ENCODE peak calls at places on chromosomes 12 and 14, in five cellular contexts. One of them, this sample, is unnamed.

GRCh38 chr12:66902020-66902419 is 223.1 kb upstream of the GRIP1 start:
- DNase-seq in GM12878: no peak
- DNase-seq in HepG2: no peak
- DNase-seq in K562: no peak
- DNase-seq in H1: no peak
- DNase-seq in this sample: no peak

GRCh38 chr14:98183556-98183955 is 1088.4 kb downstream of the BCL11B start:
- DNase-seq in H1: no peak
- DNase-seq in K562: no peak
- DNase-seq in GM12878: no peak
- DNase-seq in HepG2: no peak
- DNase-seq in this sample: no peak

GRCh38 chr14:79204591-79204990 is 1006.7 kb downstream of the DIO2 start:
- DNase-seq in HepG2: no peak
- DNase-seq in K562: no peak
- DNase-seq in GM12878: no peak
- DNase-seq in H1: no peak
- DNase-seq in this sample: no peak

GRCh38 chr14:65565948-65566347 is 153.4 kb downstream of the FUT8 start:
- DNase-seq in H1: no peak
- DNase-seq in K562: no peak
- DNase-seq in GM12878: peak
- DNase-seq in HepG2: no peak
- DNase-seq in this sample: no peak

GRCh38 chr12:95740751-95741150 is 49.8 kb downstream of the NTN4 start:
- DNase-seq in HepG2: no peak
- DNase-seq in H1: no peak
- DNase-seq in K562: no peak
- DNase-seq in GM12878: no peak
- DNase-seq in this sample: no peak

GRCh38 chr12:113862570-113863454 is 103.3 kb downstream of the RBM19 start:
- DNase-seq in H1: no peak
- DNase-seq in HepG2: no peak
- DNase-seq in K562: no peak
- DNase-seq in GM12878: peak
- DNase-seq in this sample: no peak

GRCh38 chr12:10365716-10366433 is 24.0 kb downstream of the KLRK1 start:
- DNase-seq in GM12878: no peak
- DNase-seq in H1: no peak
- DNase-seq in HepG2: no peak
- DNase-seq in K562: no peak
- DNase-seq in this sample: no peak

GRCh38 chr14:59292028-59292427 is 103.6 kb downstream of the DAAM1 start:
- DNase-seq in GM12878: no peak
- DNase-seq in H1: no peak
- DNase-seq in HepG2: no peak
- DNase-seq in K562: no peak
- DNase-seq in this sample: no peak

GRCh38 chr14:59347915-59348314 is 117.3 kb downstream of the GPR135 start:
- DNase-seq in H1: no peak
- DNase-seq in K562: no peak
- DNase-seq in GM12878: no peak
- DNase-seq in HepG2: no peak
- DNase-seq in this sample: no peak

GRCh38 chr14:30949651-30950050 is 75.3 kb downstream of the COCH start:
- DNase-seq in HepG2: no peak
- DNase-seq in H1: no peak
- DNase-seq in K562: no peak
- DNase-seq in GM12878: no peak
- DNase-seq in this sample: no peak

GRCh38 chr12:58887071-58887470 is 33.2 kb downstream of the LRIG3 start:
- DNase-seq in K562: no peak
- DNase-seq in GM12878: no peak
- DNase-seq in HepG2: no peak
- DNase-seq in H1: no peak
- DNase-seq in this sample: no peak

GRCh38 chr14:78674820-78675219 is 504.6 kb downstream of the NRXN3 start:
- DNase-seq in K562: no peak
- DNase-seq in GM12878: no peak
- DNase-seq in HepG2: no peak
- DNase-seq in H1: no peak
- DNase-seq in this sample: no peak

GRCh38 chr12:57085999-57086950 is 2.6 kb upstream of the NAB2 start:
- DNase-seq in HepG2: peak
- DNase-seq in GM12878: no peak
- DNase-seq in K562: peak
- DNase-seq in H1: peak
- DNase-seq in this sample: peak

GRCh38 chr14:101320386-101320785 is 240.9 kb upstream of the DIO3 start:
- DNase-seq in K562: no peak
- DNase-seq in H1: peak
- DNase-seq in HepG2: no peak
- DNase-seq in GM12878: no peak
- DNase-seq in this sample: no peak

GRCh38 chr12:44847888-44848770 is 28.0 kb downstream of the NELL2 start:
- DNase-seq in H1: no peak
- DNase-seq in HepG2: no peak
- DNase-seq in GM12878: peak
- DNase-seq in K562: no peak
- DNase-seq in this sample: no peak

GRCh38 chr12:94909609-94910008 is 93.9 kb downstream of the NDUFA12 start:
- DNase-seq in K562: no peak
- DNase-seq in H1: no peak
- DNase-seq in HepG2: no peak
- DNase-seq in GM12878: no peak
- DNase-seq in this sample: no peak

GRCh38 chr14:105881021-105881930 is 354.9 kb downstream of the TMEM121 start:
- DNase-seq in K562: no peak
- DNase-seq in H1: no peak
- DNase-seq in GM12878: no peak
- DNase-seq in HepG2: no peak
- DNase-seq in this sample: no peak

GRCh38 chr14:36057452-36058142 is 118.9 kb downstream of the PTCSC3 start:
- DNase-seq in K562: no peak
- DNase-seq in GM12878: no peak
- DNase-seq in HepG2: no peak
- DNase-seq in H1: no peak
- DNase-seq in this sample: no peak

GRCh38 chr14:35347323-35348043 is 55.3 kb downstream of the PSMA6 start:
- DNase-seq in GM12878: no peak
- DNase-seq in HepG2: peak
- DNase-seq in K562: no peak
- DNase-seq in H1: peak
- DNase-seq in this sample: peak

GRCh38 chr14:98130691-98131090 is 1141.3 kb downstream of the BCL11B start:
- DNase-seq in K562: no peak
- DNase-seq in HepG2: no peak
- DNase-seq in H1: no peak
- DNase-seq in GM12878: no peak
- DNase-seq in this sample: no peak

GRCh38 chr12:131499864-131500190 is 211.1 kb upstream of the SFSWAP start:
- DNase-seq in K562: no peak
- DNase-seq in GM12878: no peak
- DNase-seq in H1: no peak
- DNase-seq in HepG2: no peak
- DNase-seq in this sample: no peak

GRCh38 chr14:106665814-106666213 is 1139.4 kb downstream of the TMEM121 start:
- DNase-seq in GM12878: no peak
- DNase-seq in K562: no peak
- DNase-seq in H1: no peak
- DNase-seq in HepG2: no peak
- DNase-seq in this sample: no peak

GRCh38 chr12:89160716-89161123 is 191.6 kb downstream of the DUSP6 start:
- DNase-seq in GM12878: no peak
- DNase-seq in K562: no peak
- DNase-seq in H1: no peak
- DNase-seq in HepG2: no peak
- DNase-seq in this sample: peak

GRCh38 chr14:65035049-65035448 is 48.4 kb downstream of the FNTB start:
- DNase-seq in GM12878: no peak
- DNase-seq in H1: no peak
- DNase-seq in HepG2: no peak
- DNase-seq in K562: no peak
- DNase-seq in this sample: peak

GRCh38 chr12:46609281-46609623 is 216.5 kb downstream of the SLC38A4 start:
- DNase-seq in K562: no peak
- DNase-seq in GM12878: peak
- DNase-seq in H1: no peak
- DNase-seq in HepG2: no peak
- DNase-seq in this sample: no peak

GRCh38 chr12:98149270-98149669 is 366.1 kb upstream of the TMPO start:
- DNase-seq in GM12878: peak
- DNase-seq in HepG2: no peak
- DNase-seq in H1: no peak
- DNase-seq in K562: no peak
- DNase-seq in this sample: no peak

GRCh38 chr12:132754555-132754954 is 7.1 kb downstream of the ANKLE2 start:
- DNase-seq in GM12878: no peak
- DNase-seq in HepG2: no peak
- DNase-seq in H1: no peak
- DNase-seq in K562: no peak
- DNase-seq in this sample: no peak

GRCh38 chr14:40386433-40386832 is 954.2 kb upstream of the FBXO33 start:
- DNase-seq in H1: no peak
- DNase-seq in K562: no peak
- DNase-seq in HepG2: no peak
- DNase-seq in GM12878: no peak
- DNase-seq in this sample: no peak

GRCh38 chr12:94707892-94708291 is 57.5 kb upstream of the TMCC3 start:
- DNase-seq in GM12878: no peak
- DNase-seq in K562: no peak
- DNase-seq in H1: no peak
- DNase-seq in HepG2: no peak
- DNase-seq in this sample: no peak

DNA sequence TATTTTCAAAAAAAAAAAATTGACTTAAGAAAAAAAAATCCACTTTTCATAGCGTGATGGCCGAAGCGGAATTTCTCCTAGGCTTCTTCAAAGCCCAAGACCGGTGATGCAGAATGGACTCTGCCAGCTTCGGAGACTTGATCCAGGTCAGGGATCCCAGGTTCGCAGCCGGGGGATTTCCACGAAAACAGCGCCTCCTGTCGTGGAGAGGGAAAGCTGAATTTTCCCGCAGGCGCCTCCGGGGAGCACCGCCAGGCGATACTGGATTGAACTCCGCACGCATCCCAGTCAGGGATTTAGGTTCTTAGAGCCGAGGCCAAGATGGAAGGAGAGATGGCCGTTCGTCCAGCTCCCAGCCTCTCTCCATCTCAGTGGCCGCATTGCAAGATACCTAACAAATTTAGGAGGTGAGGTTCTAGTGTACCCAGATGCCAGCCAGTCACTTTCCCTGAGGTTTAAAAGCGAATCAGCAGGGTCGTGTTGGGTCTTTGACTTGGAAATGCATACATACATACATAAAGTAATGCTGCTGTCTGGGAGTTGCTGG is 2.2 kb downstream of the TTC6 start:
- DNase-seq in H1: peak
- DNase-seq in HepG2: no peak
- DNase-seq in K562: no peak
- DNase-seq in GM12878: no peak
- DNase-seq in this sample: no peak
- TF ChIP-seq MAX in H1: no peak
- TF ChIP-seq MAX in HepG2: no peak
- TF ChIP-seq MAX in K562: no peak
- TF ChIP-seq MAX in GM12878: no peak
- TF ChIP-seq MAX in this sample: no peak

DNA sequence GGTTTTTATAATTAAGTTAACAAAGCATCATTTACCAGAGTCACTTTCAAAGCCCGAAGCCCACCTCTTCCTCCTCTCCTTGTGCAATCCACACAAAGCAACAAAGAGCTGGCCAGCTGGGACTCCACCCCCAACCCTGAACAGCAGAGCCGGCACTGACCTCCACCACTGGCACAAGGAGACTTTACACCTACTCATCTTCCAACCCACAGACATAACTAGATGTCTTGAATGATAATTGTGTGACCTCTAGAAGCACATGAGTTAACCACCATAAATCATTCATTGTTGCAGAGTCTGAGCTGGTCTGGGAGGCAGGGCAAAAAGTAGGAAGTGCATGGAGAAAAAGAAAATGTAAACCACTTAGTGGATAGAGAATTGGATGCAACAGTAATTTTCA is 72.2 kb downstream of the ST8SIA1 start:
- DNase-seq in HepG2: no peak
- DNase-seq in GM12878: no peak
- DNase-seq in K562: no peak
- DNase-seq in H1: no peak
- DNase-seq in this sample: no peak
- TF ChIP-seq YY1 in HepG2: no peak
- TF ChIP-seq YY1 in GM12878: no peak
- TF ChIP-seq YY1 in K562: no peak
- TF ChIP-seq YY1 in H1: no peak
- TF ChIP-seq YY1 in this sample: no peak

DNA sequence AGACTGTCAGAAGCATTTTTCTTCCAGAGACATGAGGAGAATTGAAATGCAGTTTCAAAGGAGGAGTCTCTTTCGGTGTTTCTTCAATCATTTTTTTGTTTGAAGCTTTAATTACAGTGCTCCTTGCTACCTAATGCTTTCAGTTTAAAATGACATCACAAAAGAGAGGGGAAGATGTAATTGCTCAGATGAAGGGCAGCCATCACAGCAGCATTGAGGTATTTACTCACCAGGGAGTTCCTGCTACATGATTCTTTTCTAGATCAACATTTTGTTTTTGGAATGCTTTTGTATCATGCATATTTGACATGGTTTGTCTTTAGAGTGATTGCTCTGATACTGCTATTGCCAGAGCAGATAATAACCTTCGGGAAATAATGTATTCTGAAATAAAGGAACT is 28.6 kb downstream of the FLRT2 start:
- DNase-seq in HepG2: no peak
- DNase-seq in GM12878: no peak
- DNase-seq in K562: no peak
- DNase-seq in H1: no peak
- DNase-seq in this sample: no peak
- TF ChIP-seq EP300 in HepG2: no peak
- TF ChIP-seq EP300 in GM12878: no peak
- TF ChIP-seq EP300 in K562: no peak
- TF ChIP-seq EP300 in H1: no peak
- TF ChIP-seq EP300 in this sample: no peak

DNA sequence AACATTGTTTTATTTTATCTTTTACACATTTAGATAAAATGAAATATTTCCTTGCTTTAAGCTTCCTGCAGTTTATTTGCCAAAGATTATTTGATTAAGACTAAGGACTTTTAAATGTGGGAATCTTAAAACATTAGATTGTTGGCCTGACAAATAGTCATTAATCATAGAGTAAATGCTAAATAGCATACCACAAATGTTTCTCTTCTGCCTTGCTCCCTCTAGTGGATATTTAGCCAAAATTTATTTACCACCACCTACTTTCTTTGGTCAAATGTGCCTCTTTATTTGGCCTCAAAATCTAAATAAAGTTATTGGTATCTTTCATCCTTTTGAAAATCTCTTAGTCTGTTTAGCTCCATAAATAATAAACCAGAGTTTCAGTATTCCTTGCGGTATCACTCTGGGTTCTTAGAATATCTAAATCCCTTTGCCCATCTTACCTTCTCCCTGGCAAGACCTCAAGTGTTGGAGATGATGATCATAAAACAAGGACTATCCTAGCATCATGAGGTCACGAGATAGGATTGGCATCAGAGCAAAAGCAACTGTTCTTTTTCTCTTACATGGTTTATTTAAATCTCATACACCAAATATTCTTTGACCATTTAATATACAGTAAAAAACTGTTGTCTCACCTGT is 150.6 kb upstream of the AEBP2 start:
- DNase-seq in HepG2: peak
- DNase-seq in H1: no peak
- DNase-seq in GM12878: no peak
- DNase-seq in K562: peak
- DNase-seq in this sample: peak
- TF ChIP-seq MAX in HepG2: no peak
- TF ChIP-seq MAX in H1: no peak
- TF ChIP-seq MAX in GM12878: no peak
- TF ChIP-seq MAX in K562: no peak
- TF ChIP-seq MAX in this sample: no peak

This sample was measured in SK-N-SH.